ENCODE peak calls at places on chromosomes 12 and 14, in nine cellular contexts. One of them, this sample, is unnamed.
A peak's percentile ranks its signal among the peaks of the same experiment; 100 is the strongest.

GRCh38 chr14:61662437-61663311 is 32.6 kb upstream of the HIF1A start:
- DNase-seq in neuronal stem cell: no peak
- DNase-seq in amniotic stem cell: peak; percentile 35
- DNase-seq in stimulated activated naive CD8-positive, alpha-beta T cell treated with anti-CD3 and anti-CD28 coated beads, Interleukin-15, Interleukin-2, amounts not matched to agents 100 U/mL and 50 U/mL, for 24 hours: peak; percentile 54
- DNase-seq in Panc1: no peak
- DNase-seq in KG1: peak; percentile 81
- DNase-seq in NCI-H1436 treated with DMSO at 0.1 percent for 48 hours: no peak
- DNase-seq in spleen: no peak
- DNase-seq in fibroblast of pulmonary artery: peak; percentile 72
- DNase-seq in this sample: no peak

GRCh38 chr14:57052705-57053302 is 215.9 kb downstream of the EXOC5 start:
- DNase-seq in neuronal stem cell: no peak
- DNase-seq in KG1: no peak
- DNase-seq in stimulated activated naive CD8-positive, alpha-beta T cell treated with anti-CD3 and anti-CD28 coated beads, Interleukin-15, Interleukin-2, amounts not matched to agents 100 U/mL and 50 U/mL, for 24 hours: no peak
- DNase-seq in fibroblast of pulmonary artery: no peak
- DNase-seq in amniotic stem cell: no peak
- DNase-seq in NCI-H1436 treated with DMSO at 0.1 percent for 48 hours: no peak
- DNase-seq in Panc1: no peak
- DNase-seq in spleen: no peak
- DNase-seq in this sample: no peak

GRCh38 chr12:55996715-55997534 is at the start of gene SUOX:
- DNase-seq in KG1: peak; percentile 22
- DNase-seq in Panc1: peak; percentile 87
- DNase-seq in spleen: peak; percentile 97
- DNase-seq in amniotic stem cell: peak; percentile 92
- DNase-seq in fibroblast of pulmonary artery: peak; percentile 98
- DNase-seq in NCI-H1436 treated with DMSO at 0.1 percent for 48 hours: peak; percentile 64
- DNase-seq in neuronal stem cell: peak; percentile 94
- DNase-seq in stimulated activated naive CD8-positive, alpha-beta T cell treated with anti-CD3 and anti-CD28 coated beads, Interleukin-15, Interleukin-2, amounts not matched to agents 100 U/mL and 50 U/mL, for 24 hours: peak; percentile 63
- DNase-seq in this sample: peak; percentile 82

GRCh38 chr14:61695695-61696527 is 598 bp downstream of the HIF1A start:
- DNase-seq in fibroblast of pulmonary artery: peak; percentile 77
- DNase-seq in spleen: peak; percentile 91
- DNase-seq in neuronal stem cell: peak; percentile 76
- DNase-seq in NCI-H1436 treated with DMSO at 0.1 percent for 48 hours: no peak
- DNase-seq in amniotic stem cell: no peak
- DNase-seq in KG1: no peak
- DNase-seq in stimulated activated naive CD8-positive, alpha-beta T cell treated with anti-CD3 and anti-CD28 coated beads, Interleukin-15, Interleukin-2, amounts not matched to agents 100 U/mL and 50 U/mL, for 24 hours: peak; percentile 65
- DNase-seq in Panc1: no peak
- DNase-seq in this sample: peak; percentile 76

GRCh38 chr14:74949859-74950572 is 5.4 kb downstream of the PGF start:
- DNase-seq in NCI-H1436 treated with DMSO at 0.1 percent for 48 hours: no peak
- DNase-seq in KG1: no peak
- DNase-seq in Panc1: no peak
- DNase-seq in spleen: no peak
- DNase-seq in fibroblast of pulmonary artery: no peak
- DNase-seq in amniotic stem cell: no peak
- DNase-seq in neuronal stem cell: no peak
- DNase-seq in stimulated activated naive CD8-positive, alpha-beta T cell treated with anti-CD3 and anti-CD28 coated beads, Interleukin-15, Interleukin-2, amounts not matched to agents 100 U/mL and 50 U/mL, for 24 hours: no peak
- DNase-seq in this sample: no peak

GRCh38 chr12:121983546-121984205 is 38.0 kb upstream of the BCL7A start:
- DNase-seq in amniotic stem cell: no peak
- DNase-seq in neuronal stem cell: no peak
- DNase-seq in Panc1: no peak
- DNase-seq in stimulated activated naive CD8-positive, alpha-beta T cell treated with anti-CD3 and anti-CD28 coated beads, Interleukin-15, Interleukin-2, amounts not matched to agents 100 U/mL and 50 U/mL, for 24 hours: no peak
- DNase-seq in spleen: no peak
- DNase-seq in fibroblast of pulmonary artery: peak; percentile 38
- DNase-seq in NCI-H1436 treated with DMSO at 0.1 percent for 48 hours: no peak
- DNase-seq in KG1: no peak
- DNase-seq in this sample: no peak

GRCh38 chr14:74510211-74510931 is 16.8 kb downstream of the ISCA2 start:
- DNase-seq in stimulated activated naive CD8-positive, alpha-beta T cell treated with anti-CD3 and anti-CD28 coated beads, Interleukin-15, Interleukin-2, amounts not matched to agents 100 U/mL and 50 U/mL, for 24 hours: no peak
- DNase-seq in amniotic stem cell: no peak
- DNase-seq in Panc1: no peak
- DNase-seq in neuronal stem cell: no peak
- DNase-seq in spleen: peak; percentile 58
- DNase-seq in KG1: no peak
- DNase-seq in NCI-H1436 treated with DMSO at 0.1 percent for 48 hours: no peak
- DNase-seq in fibroblast of pulmonary artery: peak; percentile 27
- DNase-seq in this sample: no peak

GRCh38 chr14:97298775-97299174 is 501.6 kb downstream of the VRK1 start:
- DNase-seq in neuronal stem cell: no peak
- DNase-seq in Panc1: no peak
- DNase-seq in fibroblast of pulmonary artery: no peak
- DNase-seq in NCI-H1436 treated with DMSO at 0.1 percent for 48 hours: no peak
- DNase-seq in stimulated activated naive CD8-positive, alpha-beta T cell treated with anti-CD3 and anti-CD28 coated beads, Interleukin-15, Interleukin-2, amounts not matched to agents 100 U/mL and 50 U/mL, for 24 hours: no peak
- DNase-seq in KG1: no peak
- DNase-seq in amniotic stem cell: no peak
- DNase-seq in spleen: no peak
- DNase-seq in this sample: no peak

GRCh38 chr12:108237272-108237671 is 101.8 kb downstream of the CMKLR1 start:
- DNase-seq in Panc1: no peak
- DNase-seq in spleen: no peak
- DNase-seq in KG1: no peak
- DNase-seq in neuronal stem cell: no peak
- DNase-seq in amniotic stem cell: no peak
- DNase-seq in stimulated activated naive CD8-positive, alpha-beta T cell treated with anti-CD3 and anti-CD28 coated beads, Interleukin-15, Interleukin-2, amounts not matched to agents 100 U/mL and 50 U/mL, for 24 hours: no peak
- DNase-seq in fibroblast of pulmonary artery: no peak
- DNase-seq in NCI-H1436 treated with DMSO at 0.1 percent for 48 hours: no peak
- DNase-seq in this sample: no peak

GRCh38 chr14:92906823-92907222 is 16.1 kb upstream of the CHGA start:
- DNase-seq in amniotic stem cell: no peak
- DNase-seq in fibroblast of pulmonary artery: no peak
- DNase-seq in NCI-H1436 treated with DMSO at 0.1 percent for 48 hours: peak; percentile 51
- DNase-seq in Panc1: no peak
- DNase-seq in stimulated activated naive CD8-positive, alpha-beta T cell treated with anti-CD3 and anti-CD28 coated beads, Interleukin-15, Interleukin-2, amounts not matched to agents 100 U/mL and 50 U/mL, for 24 hours: no peak
- DNase-seq in spleen: no peak
- DNase-seq in neuronal stem cell: no peak
- DNase-seq in KG1: no peak
- DNase-seq in this sample: no peak

GRCh38 chr14:29528889-29529288 is 398.8 kb downstream of the PRKD1 start:
- DNase-seq in fibroblast of pulmonary artery: no peak
- DNase-seq in Panc1: no peak
- DNase-seq in amniotic stem cell: no peak
- DNase-seq in stimulated activated naive CD8-positive, alpha-beta T cell treated with anti-CD3 and anti-CD28 coated beads, Interleukin-15, Interleukin-2, amounts not matched to agents 100 U/mL and 50 U/mL, for 24 hours: no peak
- DNase-seq in neuronal stem cell: no peak
- DNase-seq in KG1: no peak
- DNase-seq in NCI-H1436 treated with DMSO at 0.1 percent for 48 hours: no peak
- DNase-seq in spleen: no peak
- DNase-seq in this sample: no peak

GRCh38 chr12:106106892-106107291 is 31.9 kb downstream of the NUAK1 start:
- DNase-seq in KG1: no peak
- DNase-seq in stimulated activated naive CD8-positive, alpha-beta T cell treated with anti-CD3 and anti-CD28 coated beads, Interleukin-15, Interleukin-2, amounts not matched to agents 100 U/mL and 50 U/mL, for 24 hours: no peak
- DNase-seq in amniotic stem cell: no peak
- DNase-seq in Panc1: no peak
- DNase-seq in spleen: no peak
- DNase-seq in fibroblast of pulmonary artery: peak; percentile 74
- DNase-seq in neuronal stem cell: no peak
- DNase-seq in NCI-H1436 treated with DMSO at 0.1 percent for 48 hours: no peak
- DNase-seq in this sample: no peak

This sample was measured in NCI-H187.